ENCODE peak calls at places on chromosomes 2 and 18, in five cellular contexts. E is fibroblast of lung, W is hepatocyte, M is PC-3, T is astrocyte. B is an unnamed sample.
A peak's percentile ranks its signal among the peaks of the same experiment; 100 is the strongest.

GRCh38 chr2:30915485-30915884 is 108.2 kb upstream of the CAPN13 start:
- DNase-seq in E (no peak), W (peak; percentile 66), M (peak; percentile 56), T (no peak), B (no peak)

GRCh38 chr18:55372205-55372604 is 215.8 kb downstream of the TCF4 start:
- DNase-seq in E (peak; percentile 28), W (no peak), M (no peak), T (no peak), B (no peak)

GRCh38 chr2:205687018-205687956 is 5.0 kb downstream of the NRP2 start:
- DNase-seq in E (no peak), W (no peak), M (no peak), T (no peak), B (no peak)

GRCh38 chr2:213152065-213152794 is 818 bp upstream of the IKZF2 start:
- DNase-seq in E (peak; percentile 68), W (peak; percentile 84), M (peak; percentile 66), T (peak; percentile 69), B (no peak)

GRCh38 chr2:219071189-219071816 is 10.6 kb upstream of the IHH start:
- DNase-seq in E (no peak), W (peak; percentile 65), M (peak; percentile 78), T (peak; percentile 18), B (no peak)

GRCh38 chr2:224031358-224031970 is 7.6 kb downstream of the SERPINE2 start:
- DNase-seq in E (no peak), W (no peak), M (no peak), T (no peak), B (no peak)

GRCh38 chr2:20173496-20174402 is 51.2 kb downstream of the SDC1 start:
- DNase-seq in E (no peak), W (no peak), M (no peak), T (no peak), B (no peak)

GRCh38 chr2:15160602-15161001 is 400.5 kb downstream of the NBAS start:
- DNase-seq in E (peak; percentile 51), W (no peak), M (no peak), T (no peak), B (no peak)

GRCh38 chr2:66532972-66533868 is 98.3 kb downstream of the MEIS1 start:
- DNase-seq in E (no peak), W (no peak), M (no peak), T (peak; percentile 41), B (no peak)

GRCh38 chr2:182240862-182241371 is 185.9 kb downstream of the PDE1A start:
- DNase-seq in E (peak; percentile 43), W (peak; percentile 58), M (peak; percentile 43), T (peak; percentile 10), B (no peak)

GRCh38 chr2:188986839-188987238 is 12.7 kb downstream of the COL3A1 start:
- DNase-seq in E (no peak), W (no peak), M (no peak), T (peak; percentile 81), B (no peak)

GRCh38 chr2:188984680-188985079 is 10.5 kb downstream of the COL3A1 start:
- DNase-seq in E (peak; percentile 89), W (peak; percentile 60), M (peak; percentile 19), T (peak; percentile 96), B (no peak)

GRCh38 chr2:188979730-188980123 is 5.6 kb downstream of the COL3A1 start:
- DNase-seq in E (no peak), W (no peak), M (no peak), T (no peak), B (no peak)

GRCh38 chr2:188983427-188984101 is 9.4 kb downstream of the COL3A1 start:
- DNase-seq in E (peak; percentile 93), W (peak; percentile 31), M (peak; percentile 72), T (peak; percentile 81), B (no peak)

GRCh38 chr2:188984126-188984525 is 10.0 kb downstream of the COL3A1 start:
- DNase-seq in E (peak; percentile 94), W (no peak), M (peak; percentile 46), T (peak; percentile 58), B (no peak)
- TF ChIP-seq CTCF in E (no peak), W (peak; percentile 36), M (peak; percentile 55), T (peak; percentile 31), B (no peak)

GRCh38 chr18:13101659-13101992 is 110.5 kb downstream of the CEP192 start:
- DNase-seq in E (no peak), W (no peak), M (no peak), T (no peak), B (no peak)

GRCh38 chr18:13107074-13107473 is 111.5 kb upstream of the LDLRAD4 start:
- DNase-seq in E (peak; percentile 13), W (no peak), M (no peak), T (peak; percentile 43), B (no peak)

GRCh38 chr18:13105059-13105458 is 113.5 kb upstream of the LDLRAD4 start:
- DNase-seq in E (no peak), W (no peak), M (no peak), T (no peak), B (no peak)

GRCh38 chr18:13100942-13101658 is 109.9 kb downstream of the CEP192 start:
- DNase-seq in E (no peak), W (no peak), M (no peak), T (no peak), B (no peak)

GRCh38 chr18:13103366-13103765 is 112.2 kb downstream of the CEP192 start:
- DNase-seq in E (no peak), W (no peak), M (peak; percentile 36), T (no peak), B (no peak)
- H3K36me3 ChIP-seq in E (peaks cover 19% of the 10 kb centered on the region), W (peaks cover 6% of the 10 kb centered on the region), M (peaks cover 74% of the 10 kb centered on the region), T (peaks cover 41% of the 10 kb centered on the region), B (peaks cover 10% of the 10 kb centered on the region)

GRCh38 chr18:22515250-22515649 is 97.5 kb upstream of the CTAGE1 start:
- DNase-seq in E (no peak), W (no peak), M (no peak), T (no peak), B (no peak)
- H2AFZ ChIP-seq in E (no peak overlapping the region), W (no peak overlapping the region), M (no peak overlapping the region), T (no peak overlapping the region), B (no peak overlapping the region)

DNA sequence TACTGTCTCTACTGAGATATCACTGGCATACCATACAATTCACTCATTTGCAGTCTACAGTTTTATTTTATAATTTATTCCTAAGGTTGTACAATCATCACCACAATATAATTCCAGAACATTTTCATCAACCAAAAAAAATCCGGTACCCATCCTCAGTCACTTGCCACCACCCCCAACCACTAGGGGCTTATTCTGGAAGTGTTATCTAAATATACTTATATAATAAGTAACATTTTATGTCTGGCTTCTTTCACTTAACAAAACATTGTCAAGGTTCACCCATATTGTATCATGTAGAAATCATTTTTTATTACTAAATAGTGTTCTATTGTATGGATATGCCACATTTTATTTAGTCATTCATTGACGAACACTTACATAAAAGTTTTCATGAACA is 440.8 kb downstream of the RNF144A start:
- DNase-seq in E (no peak), W (no peak), M (no peak), T (no peak), B (no peak)
- TF ChIP-seq CTCF in E (no peak), W (no peak), M (no peak), T (no peak), B (no peak)

DNA sequence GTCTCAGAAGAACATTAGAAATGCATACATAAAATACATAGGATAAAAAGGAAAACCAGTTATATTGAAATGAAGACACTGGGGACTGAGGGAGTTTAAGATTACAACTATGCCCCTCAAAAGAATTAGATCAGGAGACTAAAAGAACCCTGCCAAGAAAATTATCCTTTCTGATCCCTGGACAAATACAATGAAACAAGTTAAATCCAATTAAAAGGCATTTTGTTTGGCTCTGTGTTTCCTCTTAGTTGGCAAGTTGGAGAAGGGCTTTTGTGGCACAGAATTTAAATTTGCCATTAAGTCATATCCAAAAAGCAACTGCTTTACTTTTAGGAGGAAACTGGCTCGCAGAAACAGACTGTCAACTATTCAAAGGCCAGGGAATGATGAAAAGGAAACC is 99.1 kb upstream of the CD302 start:
- DNase-seq in E (no peak), W (no peak), M (no peak), T (no peak), B (no peak)
- H3K36me3 ChIP-seq in E (no peaks in the 10 kb centered on the region), W (no peaks in the 10 kb centered on the region), M (no peaks in the 10 kb centered on the region), T (no peaks in the 10 kb centered on the region), B (no peaks in the 10 kb centered on the region)

GRCh38 chr2:232520088-232520487 is at the start of gene PRSS56:
- DNase-seq in E (no peak), W (no peak), M (no peak), T (no peak), B (no peak)

GRCh38 chr2:232520489-232520888 is 301 bp downstream of the PRSS56 start:
- DNase-seq in E (no peak), W (no peak), M (no peak), T (no peak), B (no peak)

GRCh38 chr2:232521098-232521497 is 910 bp downstream of the PRSS56 start:
- DNase-seq in E (no peak), W (no peak), M (no peak), T (no peak), B (no peak)

GRCh38 chr2:232522014-232522854 is 2.0 kb downstream of the PRSS56 start:
- DNase-seq in E (no peak), W (peak; percentile 71), M (peak; percentile 40), T (no peak), B (no peak)

DNA sequence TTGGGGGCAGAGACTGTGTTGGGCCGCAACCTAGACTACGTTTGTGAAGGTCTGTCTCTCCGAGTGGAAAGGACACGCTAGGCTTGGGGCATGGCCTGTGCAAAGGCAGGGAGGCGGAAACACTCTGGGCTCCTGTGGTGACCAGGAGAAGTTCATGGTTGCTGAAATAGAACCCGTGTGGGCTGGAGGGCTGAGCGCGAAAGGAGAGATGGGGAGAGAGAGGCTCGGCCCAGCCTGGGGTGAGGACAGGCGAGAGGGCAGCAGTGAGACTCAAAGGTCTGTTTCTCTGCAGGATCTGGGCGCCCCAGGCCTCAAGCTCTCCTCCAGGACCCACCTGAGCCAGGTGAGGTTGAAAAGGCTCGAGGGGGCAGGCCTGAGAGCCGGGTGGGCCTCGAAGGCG is 1.3 kb downstream of the PRSS56 start:
- DNase-seq in E (no peak), W (no peak), M (no peak), T (no peak), B (no peak)
- H2AFZ ChIP-seq in E (no peak overlapping the region), W (no peak overlapping the region), M (no peak overlapping the region), T (no peak overlapping the region), B (no peak overlapping the region)

GRCh38 chr2:177143444-177143843 is 69.2 kb upstream of the HNRNPA3 start:
- DNase-seq in E (peak; percentile 45), W (peak; percentile 56), M (peak; percentile 55), T (peak; percentile 33), B (no peak)
- TF ChIP-seq CTCF in E (no peak), W (no peak), M (no peak), T (no peak), B (no peak)

DNA sequence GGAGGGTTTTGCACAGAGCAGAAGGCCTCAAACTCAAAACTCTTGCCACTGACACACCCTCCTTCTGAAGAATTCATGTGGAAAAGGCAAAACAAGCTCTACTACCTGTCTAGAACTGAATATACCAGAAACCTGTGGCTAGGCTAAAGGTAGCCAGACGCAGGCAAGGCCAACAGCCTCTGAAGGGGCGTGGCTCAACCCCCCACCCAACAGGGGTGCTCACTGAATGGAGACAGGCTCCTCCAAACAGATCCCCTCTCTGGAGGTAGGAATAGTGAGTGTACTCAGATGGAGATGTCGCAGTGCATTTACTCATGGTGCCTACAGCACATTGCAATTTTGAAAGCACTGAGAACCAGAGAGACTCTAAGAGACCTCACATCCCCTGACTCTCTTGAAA is 3.0 kb upstream of the STK17B start:
- DNase-seq in E (no peak), W (no peak), M (no peak), T (no peak), B (no peak)
- H3K36me3 ChIP-seq in E (no peaks in the 10 kb centered on the region), W (no peaks in the 10 kb centered on the region), M (no peaks in the 10 kb centered on the region), T (no peaks in the 10 kb centered on the region), B (no peaks in the 10 kb centered on the region)

GRCh38 chr2:128770143-128771080 is 451.7 kb upstream of the HS6ST1 start:
- DNase-seq in E (no peak), W (no peak), M (no peak), T (no peak), B (no peak)
- H2AFZ ChIP-seq in E (no peak overlapping the region), W (no peak overlapping the region), M (no peak overlapping the region), T (no peak overlapping the region), B (no peak overlapping the region)

GRCh38 chr2:241315183-241315878 is at the start of gene HDLBP:
- DNase-seq in E (peak; percentile 99), W (peak; percentile 100), M (peak; percentile 97), T (peak; percentile 93), B (peak; percentile 94)
- TF ChIP-seq CTCF in E (no peak), W (peak; percentile 61), M (peak; percentile 58), T (no peak), B (no peak)

B was measured in keratinocyte.